ENCODE peak calls at places on chromosomes 5 and 9, in seven cellular contexts. One of them, this sample, is unnamed. For H3K4me1, the result is how much of the 10 kb centered on the place peaks cover.

GRCh38 chr5:172852490-172853354 is 18.7 kb downstream of the ERGIC1 start:
- DNase-seq in SJSA1: no peak
- DNase-seq in ovary: no peak
- DNase-seq in pancreas: no peak
- DNase-seq in hepatocyte: peak
- DNase-seq in Karpas-422: no peak
- DNase-seq in suprapubic skin: no peak
- DNase-seq in this sample: no peak

GRCh38 chr5:153824909-153825308 is 213.8 kb downstream of the FAM114A2 start:
- DNase-seq in SJSA1: no peak
- DNase-seq in ovary: no peak
- DNase-seq in pancreas: no peak
- DNase-seq in hepatocyte: no peak
- DNase-seq in Karpas-422: no peak
- DNase-seq in suprapubic skin: no peak
- DNase-seq in this sample: no peak

GRCh38 chr9:35367451-35367850 is 122.5 kb upstream of the RUSC2 start:
- DNase-seq in SJSA1: peak
- DNase-seq in ovary: no peak
- DNase-seq in pancreas: no peak
- DNase-seq in hepatocyte: no peak
- DNase-seq in Karpas-422: no peak
- DNase-seq in suprapubic skin: no peak
- DNase-seq in this sample: no peak

GRCh38 chr9:15513335-15513734 is 2.6 kb upstream of the PSIP1 start:
- DNase-seq in SJSA1: no peak
- DNase-seq in ovary: peak
- DNase-seq in pancreas: no peak
- DNase-seq in hepatocyte: no peak
- DNase-seq in Karpas-422: peak
- DNase-seq in suprapubic skin: no peak
- DNase-seq in this sample: no peak

GRCh38 chr5:80745490-80745889 is 90.7 kb upstream of the DHFR start:
- DNase-seq in SJSA1: no peak
- DNase-seq in ovary: no peak
- DNase-seq in pancreas: no peak
- DNase-seq in hepatocyte: no peak
- DNase-seq in Karpas-422: no peak
- DNase-seq in suprapubic skin: no peak
- DNase-seq in this sample: no peak

GRCh38 chr5:65468633-65469032 is 13.1 kb downstream of the ADAMTS6 start:
- DNase-seq in SJSA1: no peak
- DNase-seq in ovary: no peak
- DNase-seq in pancreas: no peak
- DNase-seq in hepatocyte: no peak
- DNase-seq in Karpas-422: no peak
- DNase-seq in suprapubic skin: no peak
- DNase-seq in this sample: no peak

GRCh38 chr9:93910598-93910997 is 44.6 kb downstream of the BARX1 start:
- DNase-seq in SJSA1: no peak
- DNase-seq in ovary: no peak
- DNase-seq in pancreas: no peak
- DNase-seq in hepatocyte: no peak
- DNase-seq in Karpas-422: no peak
- DNase-seq in suprapubic skin: no peak
- DNase-seq in this sample: no peak

GRCh38 chr5:125269926-125270325 is 523.5 kb upstream of the ZNF608 start:
- DNase-seq in SJSA1: no peak
- DNase-seq in ovary: no peak
- DNase-seq in pancreas: no peak
- DNase-seq in hepatocyte: peak
- DNase-seq in Karpas-422: no peak
- DNase-seq in suprapubic skin: no peak
- DNase-seq in this sample: no peak

GRCh38 chr5:136007271-136007670 is 21.5 kb upstream of the TGFBI start:
- DNase-seq in SJSA1: no peak
- DNase-seq in ovary: no peak
- DNase-seq in pancreas: no peak
- DNase-seq in hepatocyte: no peak
- DNase-seq in Karpas-422: no peak
- DNase-seq in suprapubic skin: no peak
- DNase-seq in this sample: no peak

GRCh38 chr5:56402273-56403223 is 169.4 kb upstream of the ANKRD55 start:
- DNase-seq in SJSA1: no peak
- DNase-seq in ovary: no peak
- DNase-seq in pancreas: no peak
- DNase-seq in hepatocyte: no peak
- DNase-seq in Karpas-422: no peak
- DNase-seq in suprapubic skin: no peak
- DNase-seq in this sample: no peak

GRCh38 chr5:74543162-74543995 is 97.1 kb downstream of the ENC1 start:
- DNase-seq in SJSA1: peak
- DNase-seq in ovary: peak
- DNase-seq in pancreas: peak
- DNase-seq in hepatocyte: peak
- DNase-seq in Karpas-422: no peak
- DNase-seq in suprapubic skin: no peak
- DNase-seq in this sample: no peak

GRCh38 chr9:85741112-85741874 is 461 bp downstream of the AGTPBP1 start:
- DNase-seq in SJSA1: peak
- DNase-seq in ovary: peak
- DNase-seq in pancreas: peak
- DNase-seq in hepatocyte: peak
- DNase-seq in Karpas-422: peak
- DNase-seq in suprapubic skin: peak
- DNase-seq in this sample: peak

GRCh38 chr5:44652674-44653073 is 156.1 kb upstream of the MRPS30 start:
- DNase-seq in SJSA1: no peak
- DNase-seq in ovary: no peak
- DNase-seq in pancreas: no peak
- DNase-seq in hepatocyte: no peak
- DNase-seq in Karpas-422: no peak
- DNase-seq in suprapubic skin: no peak
- DNase-seq in this sample: no peak

GRCh38 chr9:77598510-77598909 is 49.6 kb downstream of the GNA14 start:
- DNase-seq in SJSA1: no peak
- DNase-seq in ovary: peak
- DNase-seq in pancreas: peak
- DNase-seq in hepatocyte: peak
- DNase-seq in Karpas-422: no peak
- DNase-seq in suprapubic skin: no peak
- DNase-seq in this sample: no peak

GRCh38 chr5:128101676-128102075 is 18.1 kb downstream of the SLC12A2 start:
- DNase-seq in SJSA1: no peak
- DNase-seq in ovary: no peak
- DNase-seq in pancreas: no peak
- DNase-seq in hepatocyte: no peak
- DNase-seq in Karpas-422: no peak
- DNase-seq in suprapubic skin: no peak
- DNase-seq in this sample: no peak

GRCh38 chr5:160427607-160428006 is 6.0 kb downstream of the PTTG1 start:
- DNase-seq in SJSA1: no peak
- DNase-seq in ovary: no peak
- DNase-seq in pancreas: no peak
- DNase-seq in hepatocyte: no peak
- DNase-seq in Karpas-422: no peak
- DNase-seq in suprapubic skin: no peak
- DNase-seq in this sample: no peak

GRCh38 chr5:10481241-10481932 is 39.7 kb downstream of the ROPN1L start:
- DNase-seq in SJSA1: no peak
- DNase-seq in ovary: no peak
- DNase-seq in pancreas: no peak
- DNase-seq in hepatocyte: peak
- DNase-seq in Karpas-422: peak
- DNase-seq in suprapubic skin: no peak
- DNase-seq in this sample: no peak

GRCh38 chr9:124320062-124320973 is 62.6 kb downstream of the NEK6 start:
- DNase-seq in SJSA1: peak
- DNase-seq in ovary: peak
- DNase-seq in pancreas: peak
- DNase-seq in hepatocyte: peak
- DNase-seq in Karpas-422: peak
- DNase-seq in suprapubic skin: no peak
- DNase-seq in this sample: peak

GRCh38 chr5:145246379-145246778 is 588.8 kb downstream of the PRELID2 start:
- DNase-seq in SJSA1: no peak
- DNase-seq in ovary: no peak
- DNase-seq in pancreas: no peak
- DNase-seq in hepatocyte: no peak
- DNase-seq in Karpas-422: no peak
- DNase-seq in suprapubic skin: no peak
- DNase-seq in this sample: no peak
- H3K4me1 ChIP-seq in SJSA1: under half
- H3K4me1 ChIP-seq in ovary: under half
- H3K4me1 ChIP-seq in pancreas: under half
- H3K4me1 ChIP-seq in hepatocyte: under half
- H3K4me1 ChIP-seq in Karpas-422: under half
- H3K4me1 ChIP-seq in suprapubic skin: under half
- H3K4me1 ChIP-seq in this sample: under half

DNA sequence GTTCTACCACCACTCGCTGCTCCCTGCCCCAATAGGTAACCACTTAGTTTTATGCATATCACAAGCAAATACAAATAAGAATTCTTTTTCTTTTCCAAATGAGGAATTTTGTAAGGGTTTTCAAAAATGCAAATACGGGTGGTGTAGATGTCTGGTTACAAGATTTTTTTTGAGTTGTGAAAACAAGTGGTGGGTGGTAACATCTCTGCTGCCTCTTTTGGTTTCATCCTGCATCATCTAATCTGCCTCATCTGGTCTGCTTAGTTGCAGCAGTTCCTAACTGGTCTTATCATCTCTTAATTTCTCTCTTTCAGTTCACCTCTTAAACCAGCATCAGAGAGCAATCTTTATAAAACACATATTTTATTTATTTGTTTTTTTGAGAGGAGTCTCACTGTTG is 5.3 kb downstream of the NFX1 start:
- DNase-seq in SJSA1: no peak
- DNase-seq in ovary: no peak
- DNase-seq in pancreas: no peak
- DNase-seq in hepatocyte: no peak
- DNase-seq in Karpas-422: peak
- DNase-seq in suprapubic skin: no peak
- DNase-seq in this sample: no peak
- H3K4me1 ChIP-seq in SJSA1: under half
- H3K4me1 ChIP-seq in ovary: under half
- H3K4me1 ChIP-seq in pancreas: under half
- H3K4me1 ChIP-seq in hepatocyte: under half
- H3K4me1 ChIP-seq in Karpas-422: half or more
- H3K4me1 ChIP-seq in suprapubic skin: half or more
- H3K4me1 ChIP-seq in this sample: half or more

DNA sequence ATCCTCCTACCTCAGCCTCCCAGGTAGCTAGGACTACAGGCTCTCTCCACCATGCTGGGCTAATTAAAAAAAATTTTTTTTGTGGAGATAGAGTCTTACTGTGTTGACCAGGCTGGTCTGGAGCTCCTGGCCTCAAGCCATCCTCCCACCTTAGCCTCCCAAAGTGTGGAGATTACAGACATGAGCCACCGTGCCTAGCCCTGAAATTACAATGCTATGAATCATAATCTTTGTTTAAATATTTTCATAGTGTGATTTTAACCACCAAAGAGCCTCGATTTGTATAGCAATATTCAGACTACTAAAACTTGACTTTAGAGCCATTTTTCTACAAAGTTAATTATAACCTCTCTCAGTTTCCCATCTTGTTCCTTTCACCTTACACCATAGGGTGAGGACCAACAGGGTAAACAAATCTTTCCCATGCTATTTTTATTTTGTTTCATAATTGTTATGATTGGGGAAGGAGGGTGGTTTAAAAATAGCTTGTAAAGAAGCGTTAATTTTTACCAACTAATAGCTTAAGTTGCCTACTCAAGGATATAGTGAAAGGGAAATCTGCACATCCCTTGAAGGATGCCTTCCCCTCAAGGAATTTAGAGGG is 32.7 kb downstream of the UBE2D2 start:
- DNase-seq in SJSA1: peak
- DNase-seq in ovary: no peak
- DNase-seq in pancreas: no peak
- DNase-seq in hepatocyte: no peak
- DNase-seq in Karpas-422: no peak
- DNase-seq in suprapubic skin: no peak
- DNase-seq in this sample: no peak
- H3K4me1 ChIP-seq in SJSA1: under half
- H3K4me1 ChIP-seq in ovary: under half
- H3K4me1 ChIP-seq in pancreas: under half
- H3K4me1 ChIP-seq in hepatocyte: under half
- H3K4me1 ChIP-seq in Karpas-422: under half
- H3K4me1 ChIP-seq in suprapubic skin: under half
- H3K4me1 ChIP-seq in this sample: under half

GRCh38 chr9:4861736-4862451 is 69.2 kb downstream of the RCL1 start:
- DNase-seq in SJSA1: no peak
- DNase-seq in ovary: no peak
- DNase-seq in pancreas: no peak
- DNase-seq in hepatocyte: peak
- DNase-seq in Karpas-422: no peak
- DNase-seq in suprapubic skin: no peak
- DNase-seq in this sample: no peak
- H3K4me1 ChIP-seq in SJSA1: under half
- H3K4me1 ChIP-seq in ovary: under half
- H3K4me1 ChIP-seq in pancreas: under half
- H3K4me1 ChIP-seq in hepatocyte: under half
- H3K4me1 ChIP-seq in Karpas-422: under half
- H3K4me1 ChIP-seq in suprapubic skin: under half
- H3K4me1 ChIP-seq in this sample: under half

GRCh38 chr5:5387192-5387591 is 35.3 kb upstream of the ICE1 start:
- DNase-seq in SJSA1: peak
- DNase-seq in ovary: no peak
- DNase-seq in pancreas: no peak
- DNase-seq in hepatocyte: no peak
- DNase-seq in Karpas-422: no peak
- DNase-seq in suprapubic skin: no peak
- DNase-seq in this sample: no peak
- H3K4me1 ChIP-seq in SJSA1: under half
- H3K4me1 ChIP-seq in ovary: under half
- H3K4me1 ChIP-seq in pancreas: under half
- H3K4me1 ChIP-seq in hepatocyte: under half
- H3K4me1 ChIP-seq in Karpas-422: under half
- H3K4me1 ChIP-seq in suprapubic skin: under half
- H3K4me1 ChIP-seq in this sample: under half

GRCh38 chr9:121395558-121395957 is 25.5 kb upstream of the STOM start:
- DNase-seq in SJSA1: no peak
- DNase-seq in ovary: no peak
- DNase-seq in pancreas: no peak
- DNase-seq in hepatocyte: no peak
- DNase-seq in Karpas-422: no peak
- DNase-seq in suprapubic skin: no peak
- DNase-seq in this sample: no peak
- H3K4me1 ChIP-seq in SJSA1: under half
- H3K4me1 ChIP-seq in ovary: under half
- H3K4me1 ChIP-seq in pancreas: under half
- H3K4me1 ChIP-seq in hepatocyte: under half
- H3K4me1 ChIP-seq in Karpas-422: under half
- H3K4me1 ChIP-seq in suprapubic skin: under half
- H3K4me1 ChIP-seq in this sample: under half

DNA sequence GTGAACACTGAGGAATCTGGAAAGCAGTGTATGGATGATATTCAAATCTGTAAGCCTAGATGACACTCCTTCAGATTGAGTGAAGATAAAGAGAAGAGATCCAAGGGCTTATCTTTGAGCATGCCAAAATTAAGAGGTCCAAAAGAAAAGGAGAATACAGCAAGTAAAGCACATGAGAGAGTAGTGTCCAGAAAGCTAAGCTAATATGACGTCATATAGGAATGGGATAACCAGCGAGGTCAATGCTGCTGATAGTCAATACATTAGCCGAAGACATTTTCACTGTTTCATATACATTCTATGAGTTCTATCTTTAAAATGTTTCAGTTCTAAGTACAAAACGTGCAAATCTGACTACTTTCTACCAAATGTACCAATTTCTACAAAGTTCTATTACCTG is 975.8 kb downstream of the TLE4 start:
- DNase-seq in SJSA1: no peak
- DNase-seq in ovary: no peak
- DNase-seq in pancreas: no peak
- DNase-seq in hepatocyte: no peak
- DNase-seq in Karpas-422: no peak
- DNase-seq in suprapubic skin: no peak
- DNase-seq in this sample: no peak
- H3K4me1 ChIP-seq in SJSA1: under half
- H3K4me1 ChIP-seq in ovary: under half
- H3K4me1 ChIP-seq in pancreas: under half
- H3K4me1 ChIP-seq in hepatocyte: under half
- H3K4me1 ChIP-seq in Karpas-422: under half
- H3K4me1 ChIP-seq in suprapubic skin: under half
- H3K4me1 ChIP-seq in this sample: under half

This sample was measured in upper lobe of left lung.